ENCODE peak calls at places on chromosomes 12 and 14, in nine cellular contexts. One of them, this sample, is unnamed.

GRCh38 chr14:96143906-96144305 is 60.7 kb upstream of the BDKRB2 start:
- DNase-seq in activated effector memory CD4-positive, alpha-beta T cell treated with Interleukin-2 at 50 U/mL for 16 hours: no peak
- DNase-seq in GM13977: no peak
- DNase-seq in Daoy: no peak
- DNase-seq in islet precursor cell: no peak
- DNase-seq in SK-N-DZ: no peak
- DNase-seq in cerebellum: no peak
- DNase-seq in A172: no peak
- DNase-seq in GM19239: no peak
- DNase-seq in this sample: no peak

GRCh38 chr12:64826234-64826633 is 1.8 kb downstream of the TBC1D30 start:
- DNase-seq in SK-N-DZ: peak
- DNase-seq in A172: peak
- DNase-seq in islet precursor cell: peak
- DNase-seq in activated effector memory CD4-positive, alpha-beta T cell treated with Interleukin-2 at 50 U/mL for 16 hours: peak
- DNase-seq in Daoy: peak
- DNase-seq in GM19239: peak
- DNase-seq in cerebellum: peak
- DNase-seq in GM13977: peak
- DNase-seq in this sample: peak

GRCh38 chr12:53051058-53051880 is 1.4 kb downstream of the TNS2 start:
- DNase-seq in islet precursor cell: peak
- DNase-seq in cerebellum: no peak
- DNase-seq in activated effector memory CD4-positive, alpha-beta T cell treated with Interleukin-2 at 50 U/mL for 16 hours: no peak
- DNase-seq in GM19239: no peak
- DNase-seq in SK-N-DZ: peak
- DNase-seq in A172: no peak
- DNase-seq in GM13977: no peak
- DNase-seq in Daoy: peak
- DNase-seq in this sample: no peak

GRCh38 chr12:41983896-41984295 is 160.8 kb downstream of the GXYLT1 start:
- DNase-seq in A172: no peak
- DNase-seq in GM13977: no peak
- DNase-seq in SK-N-DZ: no peak
- DNase-seq in islet precursor cell: no peak
- DNase-seq in GM19239: no peak
- DNase-seq in cerebellum: no peak
- DNase-seq in Daoy: no peak
- DNase-seq in activated effector memory CD4-positive, alpha-beta T cell treated with Interleukin-2 at 50 U/mL for 16 hours: no peak
- DNase-seq in this sample: peak

GRCh38 chr14:93712079-93712837 is 76.0 kb downstream of the PRIMA1 start:
- DNase-seq in A172: no peak
- DNase-seq in islet precursor cell: peak
- DNase-seq in GM19239: no peak
- DNase-seq in SK-N-DZ: no peak
- DNase-seq in activated effector memory CD4-positive, alpha-beta T cell treated with Interleukin-2 at 50 U/mL for 16 hours: no peak
- DNase-seq in GM13977: no peak
- DNase-seq in Daoy: no peak
- DNase-seq in cerebellum: peak
- DNase-seq in this sample: no peak

GRCh38 chr14:65462411-65462810 is 49.9 kb downstream of the FUT8 start:
- DNase-seq in SK-N-DZ: no peak
- DNase-seq in cerebellum: no peak
- DNase-seq in islet precursor cell: no peak
- DNase-seq in GM13977: peak
- DNase-seq in A172: peak
- DNase-seq in GM19239: no peak
- DNase-seq in Daoy: peak
- DNase-seq in activated effector memory CD4-positive, alpha-beta T cell treated with Interleukin-2 at 50 U/mL for 16 hours: no peak
- DNase-seq in this sample: no peak

GRCh38 chr12:26721800-26722199 is 111.2 kb downstream of the ITPR2 start:
- DNase-seq in SK-N-DZ: peak
- DNase-seq in A172: no peak
- DNase-seq in GM19239: no peak
- DNase-seq in activated effector memory CD4-positive, alpha-beta T cell treated with Interleukin-2 at 50 U/mL for 16 hours: no peak
- DNase-seq in islet precursor cell: no peak
- DNase-seq in Daoy: no peak
- DNase-seq in GM13977: no peak
- DNase-seq in cerebellum: no peak
- DNase-seq in this sample: peak

GRCh38 chr12:124359671-124360581 is 65.0 kb downstream of the RFLNA start:
- DNase-seq in cerebellum: peak
- DNase-seq in activated effector memory CD4-positive, alpha-beta T cell treated with Interleukin-2 at 50 U/mL for 16 hours: no peak
- DNase-seq in islet precursor cell: no peak
- DNase-seq in Daoy: no peak
- DNase-seq in GM19239: no peak
- DNase-seq in GM13977: no peak
- DNase-seq in A172: no peak
- DNase-seq in SK-N-DZ: peak
- DNase-seq in this sample: no peak

GRCh38 chr12:12788675-12789368 is 3.4 kb downstream of the APOLD1 start:
- DNase-seq in cerebellum: peak
- DNase-seq in SK-N-DZ: peak
- DNase-seq in GM19239: no peak
- DNase-seq in GM13977: peak
- DNase-seq in Daoy: peak
- DNase-seq in activated effector memory CD4-positive, alpha-beta T cell treated with Interleukin-2 at 50 U/mL for 16 hours: peak
- DNase-seq in islet precursor cell: peak
- DNase-seq in A172: peak
- DNase-seq in this sample: peak

GRCh38 chr12:48854488-48854887 is 2.5 kb upstream of the DDX23 start:
- DNase-seq in SK-N-DZ: no peak
- DNase-seq in cerebellum: no peak
- DNase-seq in A172: no peak
- DNase-seq in GM19239: no peak
- DNase-seq in activated effector memory CD4-positive, alpha-beta T cell treated with Interleukin-2 at 50 U/mL for 16 hours: no peak
- DNase-seq in Daoy: no peak
- DNase-seq in GM13977: no peak
- DNase-seq in islet precursor cell: no peak
- DNase-seq in this sample: no peak

GRCh38 chr12:131003676-131004075 is 50.0 kb downstream of the ADGRD1 start:
- DNase-seq in GM19239: no peak
- DNase-seq in Daoy: no peak
- DNase-seq in GM13977: peak
- DNase-seq in islet precursor cell: no peak
- DNase-seq in SK-N-DZ: no peak
- DNase-seq in A172: no peak
- DNase-seq in cerebellum: no peak
- DNase-seq in activated effector memory CD4-positive, alpha-beta T cell treated with Interleukin-2 at 50 U/mL for 16 hours: no peak
- DNase-seq in this sample: no peak

GRCh38 chr14:61561144-61561543 is 134.2 kb upstream of the HIF1A start:
- DNase-seq in islet precursor cell: peak
- DNase-seq in SK-N-DZ: peak
- DNase-seq in Daoy: peak
- DNase-seq in GM19239: no peak
- DNase-seq in GM13977: no peak
- DNase-seq in activated effector memory CD4-positive, alpha-beta T cell treated with Interleukin-2 at 50 U/mL for 16 hours: no peak
- DNase-seq in cerebellum: no peak
- DNase-seq in A172: peak
- DNase-seq in this sample: no peak

GRCh38 chr12:47304161-47304560 is 224.4 kb upstream of the AMIGO2 start:
- DNase-seq in GM13977: no peak
- DNase-seq in cerebellum: no peak
- DNase-seq in A172: no peak
- DNase-seq in islet precursor cell: no peak
- DNase-seq in GM19239: no peak
- DNase-seq in SK-N-DZ: no peak
- DNase-seq in activated effector memory CD4-positive, alpha-beta T cell treated with Interleukin-2 at 50 U/mL for 16 hours: no peak
- DNase-seq in Daoy: no peak
- DNase-seq in this sample: no peak

GRCh38 chr12:109358154-109358869 is 10.6 kb downstream of the MYO1H start:
- DNase-seq in islet precursor cell: no peak
- DNase-seq in GM13977: peak
- DNase-seq in SK-N-DZ: no peak
- DNase-seq in GM19239: peak
- DNase-seq in Daoy: peak
- DNase-seq in activated effector memory CD4-positive, alpha-beta T cell treated with Interleukin-2 at 50 U/mL for 16 hours: no peak
- DNase-seq in cerebellum: no peak
- DNase-seq in A172: no peak
- DNase-seq in this sample: no peak

GRCh38 chr14:40762685-40763084 is 844.0 kb upstream of the LRFN5 start:
- DNase-seq in activated effector memory CD4-positive, alpha-beta T cell treated with Interleukin-2 at 50 U/mL for 16 hours: no peak
- DNase-seq in islet precursor cell: no peak
- DNase-seq in SK-N-DZ: no peak
- DNase-seq in cerebellum: no peak
- DNase-seq in GM19239: no peak
- DNase-seq in A172: peak
- DNase-seq in Daoy: no peak
- DNase-seq in GM13977: no peak
- DNase-seq in this sample: no peak

GRCh38 chr12:49626169-49626835 is 2.9 kb downstream of the PRPF40B start:
- DNase-seq in activated effector memory CD4-positive, alpha-beta T cell treated with Interleukin-2 at 50 U/mL for 16 hours: no peak
- DNase-seq in SK-N-DZ: no peak
- DNase-seq in GM13977: peak
- DNase-seq in cerebellum: no peak
- DNase-seq in Daoy: peak
- DNase-seq in A172: no peak
- DNase-seq in islet precursor cell: peak
- DNase-seq in GM19239: no peak
- DNase-seq in this sample: no peak

GRCh38 chr12:12916135-12916956 is 25.0 kb downstream of the GPRC5A start:
- DNase-seq in activated effector memory CD4-positive, alpha-beta T cell treated with Interleukin-2 at 50 U/mL for 16 hours: peak
- DNase-seq in SK-N-DZ: peak
- DNase-seq in Daoy: peak
- DNase-seq in GM13977: peak
- DNase-seq in cerebellum: peak
- DNase-seq in islet precursor cell: peak
- DNase-seq in A172: peak
- DNase-seq in GM19239: peak
- DNase-seq in this sample: peak

GRCh38 chr12:116339800-116340371 is 62.4 kb upstream of the MED13L start:
- DNase-seq in islet precursor cell: no peak
- DNase-seq in cerebellum: no peak
- DNase-seq in Daoy: no peak
- DNase-seq in activated effector memory CD4-positive, alpha-beta T cell treated with Interleukin-2 at 50 U/mL for 16 hours: no peak
- DNase-seq in SK-N-DZ: no peak
- DNase-seq in GM13977: no peak
- DNase-seq in GM19239: no peak
- DNase-seq in A172: no peak
- DNase-seq in this sample: no peak

GRCh38 chr12:26205298-26205697 is 9.9 kb downstream of the SSPN start:
- DNase-seq in A172: no peak
- DNase-seq in GM19239: no peak
- DNase-seq in activated effector memory CD4-positive, alpha-beta T cell treated with Interleukin-2 at 50 U/mL for 16 hours: no peak
- DNase-seq in SK-N-DZ: no peak
- DNase-seq in cerebellum: no peak
- DNase-seq in islet precursor cell: no peak
- DNase-seq in Daoy: no peak
- DNase-seq in GM13977: no peak
- DNase-seq in this sample: no peak

GRCh38 chr12:123099556-123100192 is 51.2 kb downstream of the PITPNM2 start:
- DNase-seq in GM13977: no peak
- DNase-seq in SK-N-DZ: peak
- DNase-seq in cerebellum: no peak
- DNase-seq in GM19239: no peak
- DNase-seq in Daoy: no peak
- DNase-seq in islet precursor cell: no peak
- DNase-seq in activated effector memory CD4-positive, alpha-beta T cell treated with Interleukin-2 at 50 U/mL for 16 hours: no peak
- DNase-seq in A172: no peak
- DNase-seq in this sample: no peak

GRCh38 chr12:2215709-2216560 is 163.1 kb downstream of the CACNA1C start:
- DNase-seq in GM19239: no peak
- DNase-seq in SK-N-DZ: no peak
- DNase-seq in A172: no peak
- DNase-seq in Daoy: peak
- DNase-seq in islet precursor cell: peak
- DNase-seq in GM13977: no peak
- DNase-seq in activated effector memory CD4-positive, alpha-beta T cell treated with Interleukin-2 at 50 U/mL for 16 hours: no peak
- DNase-seq in cerebellum: no peak
- DNase-seq in this sample: peak

GRCh38 chr14:58566979-58567378 is 70.8 kb upstream of the DACT1 start:
- DNase-seq in A172: no peak
- DNase-seq in GM19239: no peak
- DNase-seq in GM13977: no peak
- DNase-seq in Daoy: no peak
- DNase-seq in cerebellum: no peak
- DNase-seq in SK-N-DZ: no peak
- DNase-seq in activated effector memory CD4-positive, alpha-beta T cell treated with Interleukin-2 at 50 U/mL for 16 hours: no peak
- DNase-seq in islet precursor cell: no peak
- DNase-seq in this sample: no peak

GRCh38 chr12:6281081-6281809 is 29.2 kb upstream of the PLEKHG6 start:
- DNase-seq in islet precursor cell: no peak
- DNase-seq in cerebellum: no peak
- DNase-seq in activated effector memory CD4-positive, alpha-beta T cell treated with Interleukin-2 at 50 U/mL for 16 hours: no peak
- DNase-seq in Daoy: peak
- DNase-seq in GM13977: no peak
- DNase-seq in SK-N-DZ: no peak
- DNase-seq in A172: no peak
- DNase-seq in GM19239: no peak
- DNase-seq in this sample: no peak

This sample was measured in A673.